ENCODE peak calls at places on chromosomes 2 and 18, in seven cellular contexts. T, Y, Q, H, P, G and R are unnamed samples.

GRCh38 chr2:200479617-200480292 is 30.1 kb downstream of the KCTD18 start:
- DNase-seq in Y (no peak), H (no peak), T (no peak), Q (peak; percentile 87), P (peak; percentile 41), G (peak; percentile 76), R (no peak)

GRCh38 chr2:134301099-134301970 is 47.5 kb downstream of the MGAT5 start:
- DNase-seq in H (no peak), P (no peak), G (peak; percentile 64), T (no peak), Q (peak; percentile 70), Y (no peak), R (no peak)

GRCh38 chr2:169664978-169665930 is 29.0 kb downstream of the CFAP210 start:
- DNase-seq in H (no peak), G (no peak), P (peak; percentile 81), T (no peak), Y (no peak), Q (peak; percentile 3), R (no peak)

GRCh38 chr2:91748869-91749268 is 3057.4 kb downstream of the RPIA start:
- DNase-seq in H (no peak), Y (no peak), G (no peak), P (no peak), T (no peak), Q (no peak), R (no peak)

GRCh38 chr2:234111523-234111922 is 61.0 kb downstream of the SPP2 start:
- DNase-seq in H (no peak), T (no peak), Y (no peak), P (no peak), G (no peak), Q (peak; percentile 7), R (no peak)

GRCh38 chr18:13137939-13138821 is 80.4 kb upstream of the LDLRAD4 start:
- DNase-seq in T (no peak), H (no peak), Y (no peak), Q (peak; percentile 8), P (peak; percentile 74), G (no peak), R (no peak)

GRCh38 chr2:53715568-53715967 is 52.0 kb upstream of the CHAC2 start:
- DNase-seq in Q (no peak), Y (no peak), T (no peak), P (no peak), G (peak; percentile 22), H (no peak), R (no peak)

GRCh38 chr18:79680100-79680879 is 687 bp downstream of the CTDP1 start:
- DNase-seq in Y (peak; percentile 12), P (peak; percentile 43), Q (peak; percentile 52), G (peak; percentile 71), H (peak; percentile 55), T (no peak), R (no peak)

GRCh38 chr2:117980783-117981676 is 32.8 kb downstream of the CCDC93 start:
- DNase-seq in H (no peak), Y (no peak), T (no peak), G (peak; percentile 72), P (peak; percentile 61), Q (peak; percentile 92), R (no peak)

GRCh38 chr18:79919089-79919488 is 32.4 kb downstream of the SLC66A2 start:
- DNase-seq in P (no peak), Y (no peak), T (peak; percentile 15), G (no peak), Q (no peak), H (no peak), R (no peak)

GRCh38 chr2:120896904-120897303 is 161.2 kb downstream of the GLI2 start:
- DNase-seq in Y (no peak), P (no peak), T (no peak), Q (no peak), H (no peak), G (no peak), R (no peak)
- H3K18ac ChIP-seq in Y (peak overlapping the region; percentile 93), P (no peak overlapping the region), T (no peak overlapping the region), Q (no peak overlapping the region), H (no peak overlapping the region), G (no peak overlapping the region), R (no peak overlapping the region)

GRCh38 chr2:157876066-157876770 is at the start of gene ACVR1:
- DNase-seq in Q (peak; percentile 98), T (peak; percentile 95), H (peak; percentile 99), P (peak; percentile 92), G (peak; percentile 99), Y (peak; percentile 93), R (peak; percentile 78)
- H3K18ac ChIP-seq in Q (peak within 1 kb of the TSS; percentile 66), T (peak within 1 kb of the TSS; percentile 50), H (peak within 1 kb of the TSS; percentile 95), P (peak within 1 kb of the TSS; percentile 97), G (peak within 1 kb of the TSS; percentile 100), Y (peak within 1 kb of the TSS; percentile 97), R (peak within 1 kb of the TSS; percentile 54)

DNA sequence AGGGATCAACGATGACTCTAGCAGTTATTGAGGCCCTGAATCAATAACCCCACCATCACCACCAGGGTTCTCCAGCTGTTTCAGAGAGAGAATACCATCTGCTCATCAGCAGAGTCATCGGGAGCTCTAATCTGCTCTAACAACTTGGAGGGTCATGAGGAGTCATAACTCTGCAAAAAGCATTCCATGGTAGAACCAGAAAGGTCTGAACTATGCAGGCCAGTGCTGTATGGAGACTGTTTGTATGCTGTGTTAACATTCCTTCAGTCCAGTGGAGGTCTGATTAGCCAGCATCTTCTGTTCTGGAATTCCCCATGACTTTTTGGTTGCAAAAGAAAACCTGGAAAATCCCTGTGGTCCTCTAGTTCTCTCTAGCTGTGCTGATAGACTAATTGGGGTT is 9.4 kb upstream of the ITGB6 start:
- DNase-seq in G (peak; percentile 96), Y (no peak), P (peak; percentile 89), H (no peak), Q (peak; percentile 99), T (no peak), R (no peak)
- H3K18ac ChIP-seq in G (no peak overlapping the region), Y (no peak overlapping the region), P (no peak overlapping the region), H (no peak overlapping the region), Q (peak overlapping the region; percentile 88), T (no peak overlapping the region), R (no peak overlapping the region)

DNA sequence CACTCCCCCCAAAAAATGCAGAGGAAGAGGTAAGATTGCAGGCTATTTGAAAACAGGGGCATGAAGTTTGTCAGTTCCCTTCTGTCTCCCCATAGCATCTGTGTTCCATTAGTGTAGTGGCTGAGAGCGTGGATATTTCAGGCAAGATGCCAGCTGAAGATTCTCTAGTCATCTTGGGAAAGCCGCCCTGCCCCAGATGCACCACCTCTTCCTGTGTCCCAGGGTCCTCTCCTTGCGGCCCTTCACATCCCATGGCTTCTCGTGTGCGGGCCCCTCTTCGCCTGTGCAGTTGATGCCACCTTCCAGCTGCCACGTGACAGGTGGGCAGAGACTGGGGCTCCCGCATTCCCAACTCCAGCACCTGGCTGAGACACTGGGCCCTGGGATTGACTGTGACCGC is 16.1 kb downstream of the TMEM127 start:
- DNase-seq in P (no peak), Y (no peak), Q (peak; percentile 64), H (no peak), T (no peak), G (no peak), R (no peak)
- H3K18ac ChIP-seq in P (no peak overlapping the region), Y (no peak overlapping the region), Q (no peak overlapping the region), H (no peak overlapping the region), T (no peak overlapping the region), G (no peak overlapping the region), R (no peak overlapping the region)

GRCh38 chr2:45826476-45826875 is 175.0 kb downstream of the PRKCE start:
- DNase-seq in P (no peak), T (no peak), Q (no peak), H (no peak), G (no peak), Y (no peak), R (no peak)

GRCh38 chr2:45823723-45824206 is 172.3 kb downstream of the PRKCE start:
- DNase-seq in Y (no peak), G (no peak), Q (no peak), H (no peak), T (no peak), P (no peak), R (no peak)

GRCh38 chr2:45826889-45827635 is 175.6 kb downstream of the PRKCE start:
- DNase-seq in P (no peak), H (no peak), Y (no peak), G (peak; percentile 11), Q (peak; percentile 63), T (no peak), R (no peak)

GRCh38 chr2:45822272-45822630 is 170.8 kb downstream of the PRKCE start:
- DNase-seq in Y (no peak), G (no peak), P (no peak), T (no peak), H (no peak), Q (peak; percentile 13), R (no peak)

DNA sequence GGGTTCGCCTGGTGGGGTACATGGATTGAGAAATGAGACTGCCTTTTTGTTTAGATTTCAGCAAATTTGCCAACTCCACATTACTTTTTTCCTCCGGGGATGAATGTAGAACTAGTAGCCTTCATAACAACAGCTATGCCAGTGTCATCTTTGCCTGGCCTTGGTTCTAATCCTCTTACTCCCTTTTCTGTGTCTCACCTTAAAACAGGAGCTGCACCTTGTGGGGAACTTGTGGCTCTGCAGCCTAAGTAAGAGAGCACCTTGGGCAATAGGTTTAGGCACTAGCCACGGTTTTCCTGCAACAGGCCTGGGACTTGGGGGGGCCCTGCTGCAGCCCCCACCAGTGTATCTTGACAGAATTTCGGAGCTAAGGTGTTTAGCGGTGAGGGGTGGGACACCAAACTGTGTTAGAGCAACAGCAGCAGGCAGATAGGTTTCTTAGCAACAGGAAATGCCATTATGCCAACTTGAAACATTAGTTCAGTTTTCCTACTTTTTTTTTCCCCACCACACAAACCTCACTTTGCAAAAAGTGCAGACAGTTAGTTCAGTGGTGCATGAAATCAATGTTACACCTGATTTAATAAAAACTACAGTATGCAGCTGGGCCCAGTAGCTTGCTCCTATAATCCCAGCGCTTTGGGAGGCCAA is 173.7 kb downstream of the PRKCE start:
- DNase-seq in Y (no peak), P (no peak), T (no peak), G (no peak), Q (no peak), H (peak; percentile 44), R (no peak)
- H3K18ac ChIP-seq in Y (no peak overlapping the region), P (no peak overlapping the region), T (no peak overlapping the region), G (no peak overlapping the region), Q (no peak overlapping the region), H (no peak overlapping the region), R (no peak overlapping the region)

DNA sequence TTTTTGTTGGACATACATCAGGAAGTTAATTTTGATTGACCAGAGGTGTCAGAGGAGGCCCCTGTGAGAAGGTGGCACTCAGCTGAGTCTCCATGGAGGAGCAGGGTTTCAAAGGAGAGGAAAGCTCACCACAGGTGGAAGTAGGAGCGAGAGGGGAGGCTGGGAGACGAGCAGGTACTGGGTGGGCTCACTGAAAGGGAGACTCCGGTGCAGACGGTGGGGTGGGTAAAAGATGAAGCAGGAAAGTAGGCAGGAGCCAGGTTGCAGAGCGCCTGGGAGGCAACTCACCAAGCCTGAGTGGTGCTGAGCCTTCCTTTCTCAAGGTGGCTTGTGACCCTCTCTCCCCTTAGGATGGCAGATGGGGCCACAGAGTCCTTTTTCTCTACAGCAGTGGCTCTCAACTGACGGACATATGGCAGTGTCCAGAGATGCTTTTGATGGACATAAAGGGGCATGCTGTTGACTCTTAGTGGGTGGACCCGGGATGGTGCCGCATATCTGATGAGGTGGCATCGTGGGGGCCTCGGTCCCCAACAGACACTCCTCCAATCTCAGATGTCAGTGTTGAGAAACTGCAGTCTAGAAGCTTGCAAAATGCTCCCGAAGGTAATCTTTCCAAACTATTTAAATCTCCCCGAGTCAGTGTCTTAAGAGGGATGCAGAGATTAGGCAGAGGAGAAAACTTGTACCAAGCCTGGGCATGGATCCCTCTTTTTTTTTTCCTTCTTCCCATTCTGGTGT is 64.0 kb downstream of the LPIN1 start:
- DNase-seq in H (no peak), G (no peak), T (no peak), Q (no peak), P (no peak), Y (no peak), R (no peak)
- H3K18ac ChIP-seq in H (no peak overlapping the region), G (no peak overlapping the region), T (no peak overlapping the region), Q (no peak overlapping the region), P (no peak overlapping the region), Y (no peak overlapping the region), R (no peak overlapping the region)

GRCh38 chr2:174148833-174149232 is 99.5 kb downstream of the OLA1 start:
- DNase-seq in Q (no peak), P (no peak), H (no peak), G (no peak), T (no peak), Y (no peak), R (no peak)
- H3K18ac ChIP-seq in Q (no peak overlapping the region), P (no peak overlapping the region), H (no peak overlapping the region), G (no peak overlapping the region), T (no peak overlapping the region), Y (no peak overlapping the region), R (no peak overlapping the region)